ENCODE peak calls at places on chromosomes 16 and 17, in five cellular contexts. X is GM13977, Y is brain microvascular endothelial cell, D is Calu3, S is PC-9. L is an unnamed sample.

GRCh38 chr17:16906670-16907069 is 65.2 kb downstream of the TNFRSF13B start:
- DNase-seq in S (no peak), X (no peak), Y (peak; percentile 27), D (no peak), L (no peak)

GRCh38 chr17:63516910-63517824 is 6.0 kb upstream of the KCNH6 start:
- DNase-seq in D (peak; percentile 28), X (no peak), S (peak; percentile 27), Y (peak; percentile 43), L (no peak)

GRCh38 chr17:6786618-6787017 is 10.6 kb downstream of the FBXO39 start:
- DNase-seq in S (no peak), X (no peak), Y (peak; percentile 27), D (no peak), L (no peak)

GRCh38 chr17:27463235-27463677 is 7.0 kb downstream of the KSR1 start:
- DNase-seq in S (no peak), D (no peak), Y (no peak), X (no peak), L (no peak)

GRCh38 chr17:49691677-49692191 is 13.8 kb upstream of the SPOP start:
- DNase-seq in D (no peak), Y (no peak), S (no peak), X (no peak), L (no peak)

GRCh38 chr17:39926588-39927100 is 757 bp downstream of the ORMDL3 start:
- DNase-seq in S (peak; percentile 40), D (no peak), X (peak; percentile 58), Y (peak; percentile 14), L (no peak)

GRCh38 chr16:31265329-31266245 is 5.8 kb downstream of the ITGAM start:
- DNase-seq in Y (peak; percentile 52), D (peak; percentile 91), X (peak; percentile 82), S (peak; percentile 66), L (no peak)

GRCh38 chr16:69179255-69180010 is 7.5 kb upstream of the SNTB2 start:
- DNase-seq in D (peak; percentile 44), S (peak; percentile 58), Y (no peak), X (no peak), L (no peak)

GRCh38 chr17:66789093-66789492 is 45.8 kb upstream of the CACNG5 start:
- DNase-seq in X (no peak), Y (no peak), S (no peak), D (no peak), L (peak; percentile 51)

GRCh38 chr16:67428146-67428731 is 2.7 kb upstream of the HSD11B2 start:
- DNase-seq in D (peak; percentile 90), S (peak; percentile 74), X (peak; percentile 85), Y (peak; percentile 22), L (peak; percentile 77)

GRCh38 chr16:57045694-57046381 is 46.5 kb upstream of the CPNE2 start:
- DNase-seq in Y (peak; percentile 66), S (no peak), D (no peak), X (peak; percentile 66), L (no peak)

GRCh38 chr16:49592507-49593422 is 219.2 kb downstream of the C16orf78 start:
- DNase-seq in Y (no peak), D (peak; percentile 43), X (peak; percentile 74), S (no peak), L (no peak)
- TF ChIP-seq CTCF in Y (peak; percentile 88), D (peak; percentile 84), X (peak; percentile 76), S (peak; percentile 69), L (peak; percentile 87)

GRCh38 chr17:14772776-14773175 is 471.9 kb downstream of the HS3ST3B1 start:
- DNase-seq in S (no peak), X (no peak), Y (no peak), D (no peak), L (no peak)

GRCh38 chr17:14771543-14771942 is 470.7 kb downstream of the HS3ST3B1 start:
- DNase-seq in X (no peak), D (no peak), Y (no peak), S (no peak), L (no peak)

GRCh38 chr17:14774774-14775173 is 473.9 kb downstream of the HS3ST3B1 start:
- DNase-seq in S (no peak), X (no peak), Y (no peak), D (no peak), L (no peak)

GRCh38 chr17:14768923-14769322 is 468.0 kb downstream of the HS3ST3B1 start:
- DNase-seq in X (no peak), Y (no peak), D (no peak), S (no peak), L (no peak)
- TF ChIP-seq CTCF in X (no peak), Y (no peak), D (no peak), S (no peak), L (no peak)

DNA sequence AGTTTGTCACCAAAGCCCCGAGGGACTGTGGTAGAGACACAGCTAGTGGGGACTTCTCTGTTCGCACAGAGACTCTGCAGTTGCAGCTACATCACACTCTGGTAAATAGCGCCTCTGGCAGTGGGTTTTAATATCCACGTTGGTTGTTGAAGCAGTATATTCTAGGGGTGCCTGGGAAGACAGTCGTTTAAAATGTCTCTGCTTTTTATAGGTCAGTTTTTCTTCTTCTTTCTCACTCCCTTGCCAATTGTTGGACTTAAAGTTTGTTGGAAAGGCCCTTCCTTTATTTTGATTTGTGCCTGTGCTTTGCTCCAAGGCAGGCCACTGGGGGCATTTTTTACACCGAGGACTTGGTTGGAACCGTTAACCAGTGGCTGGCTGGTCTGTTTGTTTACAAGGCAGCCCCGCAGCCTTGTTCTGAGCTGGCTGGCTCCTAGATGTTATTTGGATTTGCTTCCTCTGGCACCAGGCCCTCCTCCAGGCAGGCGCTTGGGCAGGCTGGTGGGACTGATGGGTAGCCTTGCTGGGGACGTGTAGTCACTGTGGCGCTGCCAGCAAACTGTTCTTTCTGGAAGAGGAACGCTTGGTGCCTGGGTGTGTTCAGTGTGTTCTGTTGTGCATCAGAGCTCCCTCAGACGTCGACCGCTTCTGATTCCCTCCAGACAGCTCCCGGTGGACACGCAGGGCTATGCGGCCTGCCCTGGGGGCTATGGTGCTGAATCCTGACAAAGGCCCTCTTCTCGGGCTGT is 218.2 kb upstream of the CHMP6 start:
- DNase-seq in S (no peak), Y (no peak), X (no peak), D (no peak), L (no peak)
- TF ChIP-seq CTCF in S (no peak), Y (no peak), X (no peak), D (no peak), L (peak; percentile 41)

GRCh38 chr16:85546585-85547447 is 66.3 kb upstream of the GSE1 start:
- DNase-seq in D (no peak), X (no peak), S (no peak), Y (no peak), L (no peak)
- TF ChIP-seq CTCF in D (no peak), X (no peak), S (no peak), Y (peak; percentile 53), L (peak; percentile 54)

DNA sequence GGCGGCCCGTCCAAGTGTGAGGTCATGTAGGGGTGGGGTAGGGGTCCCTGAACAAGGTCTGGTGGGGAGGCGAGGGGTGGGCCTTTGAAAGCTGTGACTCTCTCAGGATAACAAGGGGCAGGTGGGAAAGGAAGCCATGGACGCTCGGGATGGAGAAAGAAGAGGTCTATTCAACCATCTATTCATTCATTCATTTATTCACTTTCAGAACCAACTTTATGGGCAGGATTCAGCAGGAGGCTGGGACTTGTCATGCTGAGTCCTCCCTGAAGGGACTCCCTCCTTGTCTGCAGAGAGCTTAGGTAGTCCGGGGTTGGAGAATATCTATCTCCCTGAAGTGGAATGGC is 8.6 kb upstream of the CD300A start:
- DNase-seq in Y (no peak), D (no peak), X (no peak), S (no peak), L (no peak)
- TF ChIP-seq CTCF in Y (no peak), D (no peak), X (no peak), S (peak; percentile 31), L (peak; percentile 53)

GRCh38 chr16:54927125-54928015 is 3.3 kb upstream of the IRX5 start:
- DNase-seq in D (no peak), S (no peak), X (no peak), Y (no peak), L (no peak)
- TF ChIP-seq CTCF in D (no peak), S (no peak), X (no peak), Y (no peak), L (no peak)

DNA sequence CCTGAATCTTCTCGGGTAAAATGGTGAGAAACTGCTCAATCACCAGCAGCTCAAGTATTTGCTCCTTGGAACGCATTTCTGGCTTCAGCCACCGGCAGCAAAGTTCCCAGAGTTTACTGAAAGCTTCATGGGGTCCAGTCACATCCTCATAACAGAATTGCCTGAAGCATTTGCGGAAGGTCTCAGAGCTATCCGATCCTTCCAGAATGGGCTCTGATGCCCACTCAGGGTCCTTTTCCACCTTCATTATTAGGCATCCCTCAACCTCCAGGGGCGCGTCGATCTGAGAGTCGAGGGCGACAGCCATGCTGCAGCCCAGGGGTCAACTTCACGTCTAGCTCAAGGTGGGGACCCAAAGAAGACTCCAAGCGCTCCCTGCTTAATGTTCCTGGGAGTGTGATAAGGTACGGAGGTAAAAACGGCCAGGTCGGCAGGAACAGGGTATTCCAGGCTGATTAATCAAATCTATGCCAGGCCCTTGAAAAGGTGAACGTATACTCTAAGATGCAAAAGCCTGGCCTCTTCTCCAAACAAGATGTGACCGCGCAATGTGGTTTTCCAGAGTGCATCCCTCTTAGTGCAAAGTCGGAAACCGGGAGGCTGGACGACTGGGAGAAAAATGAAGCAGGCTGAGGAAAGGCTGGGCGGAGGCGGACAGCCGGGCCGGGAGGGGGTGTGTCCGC is 683 bp downstream of the ZKSCAN2 start:
- DNase-seq in S (no peak), X (peak; percentile 28), D (peak; percentile 39), Y (peak; percentile 8), L (no peak)
- TF ChIP-seq CTCF in S (no peak), X (no peak), D (no peak), Y (peak; percentile 26), L (peak; percentile 25)

GRCh38 chr17:41966453-41967140 is at the start of gene CNP:
- DNase-seq in X (peak; percentile 98), D (peak; percentile 98), Y (peak; percentile 82), S (peak; percentile 90), L (no peak)
- TF ChIP-seq CTCF in X (no peak), D (no peak), Y (no peak), S (no peak), L (peak; percentile 19)

GRCh38 chr16:50271148-50272041 is 5.0 kb downstream of the ADCY7 start:
- DNase-seq in Y (no peak), D (no peak), S (no peak), X (no peak), L (peak; percentile 77)
- TF ChIP-seq CTCF in Y (no peak), D (no peak), S (no peak), X (no peak), L (no peak)